ENCODE peak calls at places on chromosomes 12 and 14, in eight cellular contexts. L is dorsolateral prefrontal cortex, O is D721Med, T is K562, F is fibroblast of the aortic adventitia, C is BE2C, X is GM10248, M is brain microvascular endothelial cell. G is an unnamed sample.

GRCh38 chr12:52082988-52083637 is 3.6 kb downstream of the SMIM41 start:
- DNase-seq in F (peak), L (no peak), X (peak), O (peak), M (peak), C (peak), T (peak), G (peak)

GRCh38 chr12:106223485-106224391 is 24.1 kb downstream of the CKAP4 start:
- DNase-seq in M (peak), O (peak), C (peak), T (peak), F (peak), X (peak), L (no peak), G (peak)

GRCh38 chr14:63051966-63052365 is 6.7 kb upstream of the KCNH5 start:
- DNase-seq in M (no peak), L (no peak), T (no peak), F (no peak), O (no peak), X (no peak), C (no peak), G (no peak)

GRCh38 chr12:16563519-16563918 is 42.4 kb downstream of the LMO3 start:
- DNase-seq in M (no peak), O (no peak), F (no peak), T (no peak), L (no peak), X (no peak), C (no peak), G (no peak)

GRCh38 chr12:88698471-88698870 is 118.2 kb upstream of the KITLG start:
- DNase-seq in O (no peak), T (no peak), F (no peak), L (no peak), X (no peak), C (no peak), M (no peak), G (no peak)

GRCh38 chr12:79114896-79115295 is 250.3 kb downstream of the SYT1 start:
- DNase-seq in L (no peak), O (no peak), C (no peak), M (no peak), F (no peak), X (no peak), T (no peak), G (no peak)

GRCh38 chr12:104058796-104059195 is 5.5 kb upstream of the HCFC2 start:
- DNase-seq in C (no peak), O (no peak), L (no peak), M (no peak), T (no peak), F (no peak), X (no peak), G (no peak)

GRCh38 chr14:105197274-105197673 is 16.2 kb upstream of the NUDT14 start:
- DNase-seq in C (no peak), T (no peak), F (peak), M (no peak), L (no peak), X (no peak), O (no peak), G (peak)

GRCh38 chr14:21924479-21924878 is 250.9 kb upstream of the OR4E1 start:
- DNase-seq in O (no peak), L (no peak), T (no peak), M (no peak), X (no peak), F (no peak), C (no peak), G (peak)

GRCh38 chr14:56221392-56222128 is 103.3 kb downstream of the PELI2 start:
- DNase-seq in M (no peak), T (no peak), F (peak), L (no peak), X (no peak), O (no peak), C (no peak), G (no peak)

GRCh38 chr12:82479511-82479910 is 121.2 kb downstream of the METTL25 start:
- DNase-seq in X (no peak), T (no peak), O (no peak), M (no peak), F (peak), C (no peak), L (no peak), G (no peak)

GRCh38 chr14:61399365-61399764 is 78.0 kb downstream of the PRKCH start:
- DNase-seq in F (no peak), T (no peak), X (no peak), M (no peak), C (no peak), O (no peak), L (no peak), G (no peak)

GRCh38 chr12:112408621-112409020 is 784 bp downstream of the RPL6 start:
- DNase-seq in L (no peak), F (no peak), C (no peak), T (no peak), O (no peak), X (no peak), M (no peak), G (no peak)

GRCh38 chr12:97672870-97673269 is 210.3 kb downstream of the RMST start:
- DNase-seq in O (no peak), C (no peak), M (no peak), F (no peak), T (no peak), L (no peak), X (no peak), G (no peak)

GRCh38 chr14:35342160-35343010 is 50.2 kb downstream of the PSMA6 start:
- DNase-seq in L (no peak), T (no peak), O (no peak), X (no peak), M (no peak), C (no peak), F (peak), G (no peak)

GRCh38 chr12:2129076-2129475 is 76.3 kb downstream of the CACNA1C start:
- DNase-seq in X (no peak), M (no peak), T (no peak), O (no peak), F (peak), L (no peak), C (no peak), G (no peak)

GRCh38 chr12:115528466-115528865 is 749.0 kb downstream of the MED13L start:
- DNase-seq in F (no peak), T (no peak), X (no peak), C (no peak), L (no peak), O (no peak), M (no peak), G (no peak)

GRCh38 chr12:113930249-113930648 is 35.9 kb downstream of the RBM19 start:
- DNase-seq in O (no peak), F (no peak), M (no peak), X (no peak), L (no peak), C (no peak), T (no peak), G (no peak)

GRCh38 chr14:74018704-74019407 is at the start of the genes BBOF1 and ENTPD5:
- DNase-seq in X (peak), M (peak), O (peak), C (peak), T (peak), F (peak), L (peak), G (peak)

GRCh38 chr14:24172261-24172860 is 481 bp downstream of the REC8 start:
- DNase-seq in F (no peak), O (no peak), X (no peak), L (no peak), T (no peak), C (no peak), M (no peak), G (no peak)

GRCh38 chr12:47237751-47238211 is 158.0 kb upstream of the AMIGO2 start:
- DNase-seq in C (no peak), M (peak), T (no peak), X (no peak), O (no peak), F (peak), L (no peak), G (no peak)

GRCh38 chr12:68580911-68581310 is 29.8 kb upstream of the RAP1B start:
- DNase-seq in C (no peak), F (no peak), T (no peak), M (no peak), O (no peak), L (no peak), X (no peak), G (no peak)

GRCh38 chr12:120180975-120181374 is 13.5 kb downstream of the GCN1 start:
- DNase-seq in X (no peak), L (no peak), T (no peak), F (no peak), C (no peak), M (no peak), O (no peak), G (no peak)

GRCh38 chr12:3252416-3252815 is 175.2 kb downstream of the TSPAN9 start:
- DNase-seq in X (no peak), T (no peak), M (no peak), F (peak), O (no peak), C (no peak), L (peak), G (no peak)

GRCh38 chr12:46442239-46442638 is 69.7 kb upstream of the SLC38A2 start:
- DNase-seq in C (no peak), O (no peak), T (no peak), X (no peak), L (no peak), F (peak), M (peak), G (no peak)

GRCh38 chr12:25995906-25996305 is 37.4 kb downstream of the RASSF8 start:
- DNase-seq in X (no peak), O (no peak), T (no peak), F (no peak), M (peak), L (no peak), C (no peak), G (no peak)

GRCh38 chr14:100702590-100702989 is 24.1 kb upstream of the DLK1 start:
- DNase-seq in T (no peak), M (no peak), X (no peak), C (no peak), O (no peak), F (no peak), L (no peak), G (no peak)

GRCh38 chr12:66156654-66157053 is 13.1 kb downstream of the TMBIM4 start:
- DNase-seq in T (no peak), F (peak), O (no peak), X (no peak), L (no peak), C (no peak), M (peak), G (no peak)

GRCh38 chr12:108696111-108696995 is 35.0 kb downstream of the CORO1C start:
- DNase-seq in X (no peak), L (no peak), C (no peak), M (peak), O (no peak), T (peak), F (peak), G (peak)

GRCh38 chr12:122421263-122421814 is 1.1 kb downstream of the CLIP1 start:
- DNase-seq in F (peak), M (peak), C (peak), T (peak), X (peak), O (no peak), L (peak), G (peak)
- TF ChIP-seq CTCF in F (no peak), M (peak), C (no peak), T (peak), X (no peak), O (no peak), L (no peak), G (no peak)

DNA sequence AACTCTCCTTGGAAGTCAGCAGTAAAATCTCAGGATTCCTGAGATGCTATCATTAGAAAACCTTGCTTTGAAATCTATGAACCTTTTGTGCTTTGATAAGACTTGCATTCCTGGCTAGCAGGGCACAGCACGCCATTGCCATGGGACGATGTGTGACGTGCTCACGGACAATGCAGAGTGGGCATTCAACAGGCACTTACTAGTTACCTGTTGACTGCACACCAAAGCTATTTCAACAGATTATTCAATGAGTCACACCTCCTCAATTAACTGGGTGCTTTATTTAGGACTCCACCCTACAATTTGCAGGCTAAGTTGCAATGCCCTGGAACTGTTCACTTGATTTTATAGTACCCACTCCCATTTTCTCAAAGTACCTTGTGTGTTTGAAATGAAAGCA is 11.3 kb downstream of the NOS1 start:
- DNase-seq in T (no peak), L (no peak), F (no peak), O (no peak), C (no peak), X (no peak), M (no peak), G (no peak)
- TF ChIP-seq CTCF in T (no peak), L (no peak), F (no peak), O (no peak), C (no peak), X (no peak), M (no peak), G (no peak)

GRCh38 chr14:60165547-60165876 is 314 bp upstream of the DHRS7 start:
- DNase-seq in T (no peak), F (no peak), C (no peak), M (no peak), O (no peak), X (no peak), L (no peak), G (no peak)
- TF ChIP-seq CTCF in T (no peak), F (no peak), C (no peak), M (peak), O (no peak), X (no peak), L (peak), G (no peak)

DNA sequence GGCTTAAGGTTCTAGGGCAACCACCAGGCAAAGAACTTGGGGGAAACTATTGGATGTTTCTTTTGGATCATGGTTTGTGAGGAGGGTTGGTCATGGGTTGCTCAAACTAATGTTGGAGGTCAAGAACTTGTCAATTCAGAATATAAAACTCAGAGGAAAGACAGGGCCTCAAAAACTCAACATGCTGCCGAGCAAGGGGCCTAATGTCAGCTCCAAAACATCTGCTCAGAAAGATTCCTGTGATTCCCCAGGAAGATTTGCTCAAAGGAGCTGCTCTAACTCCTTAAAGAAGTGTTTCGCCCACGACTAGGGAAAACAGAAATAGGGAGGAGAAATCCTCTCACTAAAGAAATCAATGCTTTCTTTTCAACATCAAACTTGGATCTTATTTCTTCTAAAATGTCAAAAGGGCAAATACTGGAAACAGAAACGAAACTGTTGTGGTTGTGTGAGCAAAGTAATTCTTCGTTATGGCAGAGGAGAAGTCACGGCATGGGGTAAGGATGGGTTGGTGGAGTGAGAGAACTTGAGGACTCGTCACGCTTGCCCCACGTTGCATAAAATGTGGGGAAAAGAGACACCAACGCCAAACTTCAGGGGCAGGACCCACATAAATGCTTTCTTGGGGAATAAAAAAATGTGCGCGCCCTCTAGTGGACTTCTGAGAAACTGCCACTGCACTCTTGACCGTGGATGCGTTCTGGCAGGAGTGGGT is 3.8 kb upstream of the IGF1 start:
- DNase-seq in T (peak), X (peak), O (no peak), F (peak), C (peak), M (peak), L (peak), G (peak)
- TF ChIP-seq CTCF in T (peak), X (peak), O (peak), F (peak), C (peak), M (peak), L (peak), G (peak)

GRCh38 chr12:127077262-127078045 is 1189.5 kb upstream of the TMEM132C start:
- DNase-seq in L (no peak), X (no peak), C (no peak), O (no peak), M (no peak), F (no peak), T (no peak), G (no peak)
- TF ChIP-seq CTCF in L (no peak), X (no peak), C (peak), O (no peak), M (peak), F (no peak), T (peak), G (no peak)

GRCh38 chr14:54193871-54194270 is 202.9 kb upstream of the CDKN3 start:
- DNase-seq in F (peak), T (no peak), M (no peak), X (no peak), O (no peak), C (no peak), L (no peak), G (no peak)
- TF ChIP-seq CTCF in F (no peak), T (no peak), M (no peak), X (no peak), O (no peak), C (no peak), L (no peak), G (no peak)

GRCh38 chr12:14769462-14769836 is 33.8 kb downstream of the WBP11 start:
- DNase-seq in C (peak), T (no peak), X (peak), F (no peak), L (no peak), O (no peak), M (no peak), G (no peak)

GRCh38 chr12:14768823-14769405 is 34.4 kb downstream of the WBP11 start:
- DNase-seq in L (no peak), F (peak), X (peak), T (no peak), C (no peak), O (no peak), M (no peak), G (peak)

GRCh38 chr12:14771651-14772137 is 31.6 kb downstream of the WBP11 start:
- DNase-seq in O (no peak), C (no peak), L (no peak), F (no peak), T (no peak), X (peak), M (no peak), G (peak)

GRCh38 chr12:14770495-14771313 is 32.6 kb downstream of the WBP11 start:
- DNase-seq in L (peak), T (no peak), M (peak), C (peak), F (peak), O (no peak), X (peak), G (peak)

DNA sequence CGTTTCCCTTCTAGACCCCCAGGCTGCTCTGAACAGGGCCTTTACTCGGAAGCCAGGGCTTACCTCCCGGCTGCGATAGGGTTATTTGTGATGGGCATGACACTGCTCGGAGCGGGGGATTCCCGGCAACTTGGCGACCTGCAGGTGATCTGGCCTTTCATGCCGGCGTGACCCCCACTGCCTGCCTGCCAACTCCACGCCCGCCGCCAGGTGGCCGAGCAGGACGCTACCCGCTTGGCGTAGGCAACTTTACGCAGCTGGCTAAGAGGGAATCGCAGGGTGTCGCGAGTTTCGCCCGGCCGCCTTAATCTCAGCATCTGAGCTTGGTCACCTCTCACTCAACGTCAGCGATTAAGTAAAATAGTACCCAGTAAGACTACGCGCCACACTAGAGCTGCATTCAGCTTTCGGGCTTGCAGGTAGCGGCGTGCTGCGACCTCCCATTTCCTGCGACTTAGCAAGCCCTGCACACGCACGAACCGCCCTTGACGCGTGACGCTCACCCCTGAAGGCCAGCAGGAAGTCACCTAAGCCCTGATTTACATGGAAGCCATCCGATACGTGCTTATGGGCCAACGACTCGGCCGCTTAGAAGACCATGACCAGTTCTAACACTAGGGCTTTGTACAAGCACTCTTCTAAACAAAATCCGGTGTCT is 33.3 kb downstream of the WBP11 start:
- DNase-seq in F (peak), M (peak), T (no peak), O (no peak), X (peak), L (peak), C (peak), G (peak)
- TF ChIP-seq CTCF in F (peak), M (peak), T (no peak), O (peak), X (peak), L (peak), C (peak), G (peak)

GRCh38 chr12:24360057-24360456 is 410.6 kb upstream of the SOX5 start:
- DNase-seq in M (no peak), O (no peak), C (no peak), F (no peak), T (no peak), L (no peak), X (no peak), G (no peak)
- TF ChIP-seq CTCF in M (no peak), O (no peak), C (no peak), F (no peak), T (no peak), L (no peak), X (no peak), G (no peak)

DNA sequence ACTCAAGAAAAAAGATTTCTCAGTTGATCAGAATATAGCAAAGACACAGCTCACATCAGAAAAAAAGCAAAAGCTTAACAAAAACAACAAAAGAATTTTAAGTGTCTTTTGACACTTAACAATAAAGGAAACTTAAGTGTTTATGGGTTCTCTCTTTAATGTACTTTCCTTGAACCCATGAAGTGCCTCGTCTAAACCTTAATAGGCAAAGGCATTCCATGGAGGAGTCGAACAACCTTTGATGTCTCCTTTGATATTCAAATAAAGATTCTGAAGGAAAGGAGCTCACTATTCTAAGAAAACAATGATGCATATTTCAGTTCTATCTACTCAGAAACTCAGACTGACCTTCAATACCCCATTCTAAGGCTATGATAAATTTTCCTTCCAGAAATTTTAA is 116.7 kb downstream of the TMTC1 start:
- DNase-seq in X (no peak), M (no peak), F (no peak), T (no peak), O (no peak), C (no peak), L (no peak), G (no peak)
- TF ChIP-seq CTCF in X (no peak), M (no peak), F (no peak), T (no peak), O (no peak), C (no peak), L (no peak), G (no peak)

GRCh38 chr14:59017285-59017965 is 171.0 kb upstream of the DAAM1 start:
- DNase-seq in C (no peak), X (no peak), O (no peak), F (peak), L (no peak), M (no peak), T (no peak), G (no peak)

GRCh38 chr14:59022144-59022543 is 166.3 kb upstream of the DAAM1 start:
- DNase-seq in C (no peak), O (no peak), L (no peak), F (no peak), X (no peak), T (no peak), M (no peak), G (no peak)

GRCh38 chr14:59018460-59018859 is 170.0 kb upstream of the DAAM1 start:
- DNase-seq in O (no peak), M (no peak), T (no peak), C (no peak), X (no peak), L (no peak), F (no peak), G (no peak)

GRCh38 chr14:59020382-59020781 is 168.1 kb upstream of the DAAM1 start:
- DNase-seq in F (peak), L (no peak), X (no peak), T (peak), O (no peak), M (peak), C (peak), G (peak)

GRCh38 chr14:59018978-59019377 is 169.5 kb upstream of the DAAM1 start:
- DNase-seq in C (no peak), T (no peak), O (no peak), F (no peak), L (no peak), M (peak), X (no peak), G (no peak)
- TF ChIP-seq CTCF in C (peak), T (peak), O (no peak), F (peak), L (no peak), M (peak), X (no peak), G (no peak)

G was measured in activated CD8-positive, alpha-beta T cell treated with anti-CD3 and anti-CD28 coated beads for 36 hours.